ENCODE peak calls at places on chromosomes 4 and X, in four cellular contexts. K, W, I and P are unnamed samples.

GRCh38 chr4:151227731-151228130 is 49.2 kb upstream of the PRSS48 start:
- DNase-seq in W (no peak), I (peak), K (no peak), P (peak)

GRCh38 chr4:140893939-140894338 is 137.8 kb upstream of the TBC1D9 start:
- DNase-seq in I (peak), W (no peak), K (no peak), P (no peak)

GRCh38 chrX:11944486-11944885 is 186.4 kb downstream of the MSL3 start:
- DNase-seq in K (no peak), I (peak), W (no peak), P (peak)

GRCh38 chr4:14771504-14772175 is 230.6 kb upstream of the CPEB2 start:
- DNase-seq in W (no peak), I (no peak), K (no peak), P (no peak)

GRCh38 chrX:24760601-24761000 is 66.9 kb downstream of the POLA1 start:
- DNase-seq in K (no peak), W (no peak), I (peak), P (peak)

GRCh38 chrX:69306063-69306404 is 140.8 kb upstream of the PJA1 start:
- DNase-seq in K (no peak), I (no peak), W (no peak), P (no peak)

GRCh38 chrX:150625875-150626274 is 57.5 kb downstream of the MTM1 start:
- DNase-seq in I (no peak), W (no peak), K (no peak), P (no peak)

GRCh38 chrX:110004210-110004609 is 1.3 kb downstream of the TMEM164 start:
- DNase-seq in W (no peak), I (no peak), K (no peak), P (no peak)

GRCh38 chr4:23058113-23058512 is 365.4 kb downstream of the GBA3 start:
- DNase-seq in I (no peak), K (no peak), W (no peak), P (no peak)

GRCh38 chr4:37304612-37305011 is 60.1 kb downstream of the NWD2 start:
- DNase-seq in W (no peak), K (no peak), I (no peak), P (no peak)

GRCh38 chr4:153447175-153447887 is 18.8 kb upstream of the TMEM131L start:
- DNase-seq in W (no peak), I (peak), K (no peak), P (peak)

GRCh38 chrX:72128881-72129280 is 2.8 kb downstream of the RTL5 start:
- DNase-seq in W (no peak), I (no peak), K (peak), P (no peak)

GRCh38 chr4:182736207-182736606 is 181.0 kb downstream of the DCTD start:
- DNase-seq in I (no peak), W (no peak), K (no peak), P (no peak)

GRCh38 chr4:8639777-8640720 is 47.5 kb downstream of the CPZ start:
- DNase-seq in K (no peak), I (no peak), W (no peak), P (no peak)

GRCh38 chrX:155888139-155888538 is 7.0 kb downstream of the VAMP7 start:
- DNase-seq in I (peak), K (no peak), W (no peak), P (peak)

GRCh38 chrX:79366888-79367749 is at the start of gene ITM2A:
- DNase-seq in W (peak), I (no peak), K (peak), P (no peak)

GRCh38 chrX:86711531-86712180 is 563.4 kb downstream of the DACH2 start:
- DNase-seq in K (no peak), I (no peak), W (no peak), P (no peak)

GRCh38 chr4:161799687-161800086 is 364.1 kb downstream of the FSTL5 start:
- DNase-seq in W (no peak), I (peak), K (no peak), P (peak)

GRCh38 chr4:16278178-16278577 is 51.9 kb upstream of the TAPT1 start:
- DNase-seq in W (no peak), K (no peak), I (no peak), P (no peak)

GRCh38 chrX:155028749-155029360 is 2.2 kb downstream of the FUNDC2 start:
- DNase-seq in K (no peak), I (peak), W (no peak), P (peak)

GRCh38 chrX:18900401-18900976 is 83.4 kb downstream of the PHKA2 start:
- DNase-seq in K (no peak), I (no peak), W (no peak), P (no peak)

GRCh38 chrX:140509468-140510305 is 4.8 kb upstream of the SOX3 start:
- DNase-seq in K (no peak), I (no peak), W (no peak), P (no peak)

GRCh38 chr4:15003441-15003890 is 1.2 kb downstream of the CPEB2 start:
- DNase-seq in K (peak), W (peak), I (peak), P (peak)

GRCh38 chr4:114601304-114602052 is 2.9 kb downstream of the UGT8 start:
- DNase-seq in I (no peak), W (no peak), K (no peak), P (no peak)

GRCh38 chr4:54958236-54958635 is 167.2 kb downstream of the KDR start:
- DNase-seq in K (no peak), W (no peak), I (peak), P (peak)

GRCh38 chr4:156505341-156505955 is 466.2 kb downstream of the PDGFC start:
- DNase-seq in W (no peak), K (no peak), I (peak), P (peak)

GRCh38 chrX:110758781-110759180 is 36.8 kb downstream of the CHRDL1 start:
- DNase-seq in W (no peak), I (no peak), K (no peak), P (no peak)

GRCh38 chrX:150680974-150681373 is 12.2 kb upstream of the MTMR1 start:
- DNase-seq in W (no peak), I (peak), K (no peak), P (no peak)

GRCh38 chr4:106551724-106552123 is 183.1 kb upstream of the GIMD1 start:
- DNase-seq in I (no peak), K (no peak), W (no peak), P (no peak)

GRCh38 chr4:122614621-122615020 is 6.2 kb downstream of the IL21 start:
- DNase-seq in I (no peak), W (no peak), K (no peak), P (no peak)

GRCh38 chrX:154074199-154074598 is 23.3 kb downstream of the MECP2 start:
- DNase-seq in I (peak), W (no peak), K (no peak), P (peak)

GRCh38 chr4:127641524-127641923 is 8.8 kb downstream of the INTU start:
- DNase-seq in W (no peak), I (no peak), K (no peak), P (no peak)

GRCh38 chr4:123825596-123826291 is 429.1 kb downstream of the SPRY1 start:
- DNase-seq in W (no peak), I (peak), K (no peak), P (peak)

GRCh38 chrX:13515181-13515930 is 54.0 kb upstream of the EGFL6 start:
- DNase-seq in I (no peak), K (no peak), W (no peak), P (no peak)

GRCh38 chr4:1092026-1092982 is 21.1 kb downstream of the RNF212 start:
- DNase-seq in W (peak), K (no peak), I (no peak), P (no peak)